ENCODE peak calls at places on chromosomes 12 and 14, in four cellular contexts. D is neural crest cell, I is HCT116, Y is right atrium auricular region. E is an unnamed sample.

GRCh38 chr14:58272589-58273372 is 25.6 kb upstream of the ARID4A start:
- DNase-seq in D (no peak), I (no peak), Y (no peak), E (no peak)

GRCh38 chr12:4958697-4959375 is 49.1 kb downstream of the KCNA1 start:
- DNase-seq in D (no peak), I (no peak), Y (no peak), E (no peak)

GRCh38 chr12:116861331-116861730 is 19.9 kb downstream of the HRK start:
- DNase-seq in D (no peak), I (no peak), Y (no peak), E (no peak)

GRCh38 chr14:72604133-72604532 is 289.8 kb downstream of the DPF3 start:
- DNase-seq in D (no peak), I (no peak), Y (peak; percentile 30), E (no peak)

GRCh38 chr12:124461851-124462623 is 105.4 kb downstream of the NCOR2 start:
- DNase-seq in D (no peak), I (no peak), Y (no peak), E (no peak)

GRCh38 chr14:29671034-29671433 is 256.6 kb downstream of the PRKD1 start:
- DNase-seq in D (no peak), I (no peak), Y (no peak), E (no peak)

GRCh38 chr14:103316723-103317122 is 17.3 kb upstream of the EIF5 start:
- DNase-seq in D (no peak), I (no peak), Y (no peak), E (no peak)

GRCh38 chr12:107251288-107251687 is 157.9 kb upstream of the CRY1 start:
- DNase-seq in D (no peak), I (no peak), Y (no peak), E (no peak)

GRCh38 chr14:91899213-91899612 is 31.9 kb upstream of the TC2N start:
- DNase-seq in D (no peak), I (no peak), Y (no peak), E (no peak)

GRCh38 chr12:99732121-99732520 is 84.6 kb downstream of the GARIN6 start:
- DNase-seq in D (no peak), I (no peak), Y (no peak), E (no peak)

GRCh38 chr14:101462726-101463565 is 98.3 kb upstream of the DIO3 start:
- DNase-seq in D (no peak), I (no peak), Y (peak; percentile 49), E (no peak)

GRCh38 chr12:42270596-42270995 is 32.5 kb upstream of the YAF2 start:
- DNase-seq in D (no peak), I (no peak), Y (no peak), E (no peak)

DNA sequence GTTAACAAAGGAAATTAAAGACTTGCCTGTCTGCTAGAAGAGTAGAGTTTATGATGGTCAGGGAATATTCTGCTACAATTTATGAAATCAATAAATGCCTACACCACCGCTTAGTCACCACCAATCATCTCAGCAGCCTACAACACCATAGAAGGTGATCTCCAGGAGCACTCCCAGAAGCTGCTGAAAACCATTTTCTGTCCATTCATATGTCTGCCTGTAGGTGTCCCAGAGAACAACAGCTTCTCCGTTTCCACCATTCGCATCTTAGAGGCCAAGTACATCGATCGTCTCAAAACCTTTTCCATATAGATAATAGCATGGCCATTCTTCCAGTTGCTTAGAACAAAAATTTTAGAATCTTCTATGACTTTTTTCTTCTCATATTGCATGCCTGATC is 303.4 kb downstream of the KCNC2 start:
- DNase-seq in D (no peak), I (no peak), Y (no peak), E (no peak)
- TF ChIP-seq CTCF in D (peak; percentile 30), I (no peak), Y (no peak), E (peak; percentile 49)

GRCh38 chr12:96989916-96990315 is 82.9 kb downstream of the NEDD1 start:
- DNase-seq in D (no peak), I (peak; percentile 54), Y (no peak), E (peak; percentile 54)
- TF ChIP-seq CTCF in D (peak; percentile 65), I (peak; percentile 50), Y (no peak), E (peak; percentile 44)

DNA sequence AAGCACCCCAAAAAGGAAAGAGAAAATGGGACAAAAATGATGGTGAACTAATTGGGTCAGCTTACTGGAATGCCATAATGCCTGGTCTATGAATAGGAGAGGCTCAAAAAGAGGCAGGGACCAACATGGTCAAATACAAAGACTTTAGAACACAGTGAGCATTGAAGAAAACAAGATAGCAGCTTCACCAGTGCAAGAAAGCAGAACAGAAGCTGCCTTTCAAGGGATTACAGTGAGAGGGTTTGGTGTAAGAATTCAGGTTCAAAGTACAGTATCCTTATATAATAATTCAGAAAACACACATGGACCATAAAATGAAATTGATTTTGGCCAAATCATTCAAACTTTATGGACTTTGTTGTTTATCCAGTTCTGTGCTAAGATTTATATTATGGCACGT is 162.1 kb downstream of the NAV3 start:
- DNase-seq in D (no peak), I (no peak), Y (no peak), E (no peak)
- TF ChIP-seq CTCF in D (no peak), I (no peak), Y (no peak), E (no peak)

GRCh38 chr12:69579029-69579428 is 6.2 kb upstream of the CCT2 start:
- DNase-seq in D (no peak), I (no peak), Y (no peak), E (no peak)

GRCh38 chr12:69575346-69575745 is 9.9 kb upstream of the CCT2 start:
- DNase-seq in D (no peak), I (no peak), Y (no peak), E (no peak)

GRCh38 chr12:69578283-69578682 is 7.0 kb upstream of the CCT2 start:
- DNase-seq in D (no peak), I (no peak), Y (no peak), E (no peak)

GRCh38 chr12:69583203-69583602 is 2.1 kb upstream of the CCT2 start:
- DNase-seq in D (no peak), I (no peak), Y (no peak), E (no peak)

DNA sequence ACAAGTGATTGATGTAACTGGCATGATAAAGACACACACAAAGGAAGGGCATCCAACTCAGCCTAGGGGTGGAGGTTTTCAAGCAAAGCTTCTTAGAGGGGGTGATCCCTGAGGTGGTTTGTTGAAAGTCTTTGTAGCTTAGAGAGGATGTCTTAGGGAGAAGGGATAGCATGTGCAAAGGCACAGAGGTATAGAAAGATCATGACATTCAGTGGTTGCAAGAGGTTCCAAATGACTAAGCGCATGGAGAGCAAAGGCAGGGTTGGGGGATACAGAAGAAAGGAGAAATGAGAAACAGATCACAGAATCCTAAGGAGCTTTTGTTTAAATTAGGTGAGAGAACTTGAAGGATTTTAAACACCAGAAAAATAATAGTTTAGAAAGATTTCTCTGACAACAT is 5.2 kb upstream of the CCT2 start:
- DNase-seq in D (no peak), I (no peak), Y (no peak), E (no peak)
- TF ChIP-seq CTCF in D (no peak), I (no peak), Y (no peak), E (no peak)

GRCh38 chr12:52839706-52840105 is 5.6 kb upstream of the KRT79 start:
- DNase-seq in D (no peak), I (no peak), Y (no peak), E (no peak)

GRCh38 chr12:52837341-52837741 is 3.2 kb upstream of the KRT79 start:
- DNase-seq in D (no peak), I (no peak), Y (no peak), E (no peak)

GRCh38 chr12:52838871-52839446 is 4.8 kb upstream of the KRT79 start:
- DNase-seq in D (no peak), I (no peak), Y (no peak), E (no peak)

GRCh38 chr12:52836491-52837175 is 2.5 kb upstream of the KRT79 start:
- DNase-seq in D (no peak), I (no peak), Y (no peak), E (no peak)

DNA sequence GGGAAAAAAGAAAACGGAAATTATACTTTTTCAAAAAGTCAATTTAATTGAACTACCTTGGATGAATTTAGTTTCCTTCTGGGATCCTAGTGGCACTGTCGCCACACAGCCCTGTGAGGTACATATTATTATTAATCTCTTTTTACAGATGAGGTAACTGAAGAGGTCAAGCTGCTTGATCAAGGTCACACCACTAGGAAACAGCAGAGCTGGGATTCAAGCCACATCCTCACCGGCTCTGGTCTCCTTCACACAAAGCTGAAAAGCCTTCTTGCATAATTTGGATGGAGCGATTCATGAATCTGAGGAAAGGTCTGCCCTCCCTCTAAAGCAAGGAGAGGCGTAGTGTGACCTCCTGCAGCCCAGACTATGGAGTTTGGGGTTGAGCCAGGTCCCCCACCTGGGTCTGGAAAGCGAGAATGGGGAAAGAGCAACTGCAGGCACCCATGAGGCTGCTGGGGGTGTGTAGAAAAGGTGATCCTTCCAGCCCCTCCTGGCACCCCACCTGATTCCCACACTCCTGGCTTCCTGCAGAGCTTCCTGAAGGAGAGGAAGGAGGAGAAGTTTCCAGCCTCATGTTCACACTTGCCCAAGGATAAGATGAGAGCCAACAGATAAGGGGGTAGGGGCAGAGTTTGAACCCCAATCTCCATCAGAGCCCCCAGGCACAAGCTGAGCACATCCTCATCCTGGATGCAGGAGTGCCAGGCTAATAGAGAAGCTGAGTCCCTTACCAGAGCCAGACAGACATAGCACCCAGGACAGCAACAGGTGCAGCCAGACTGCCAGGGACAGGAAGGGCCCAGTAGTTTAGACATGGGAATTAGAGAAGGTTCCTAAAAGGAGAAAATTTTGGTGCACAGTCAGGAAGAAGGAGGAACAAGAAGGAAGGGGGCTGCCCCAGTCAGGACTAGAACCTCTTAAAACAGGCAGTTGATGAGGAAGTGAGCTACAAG is 3.9 kb upstream of the KRT79 start:
- DNase-seq in D (no peak), I (no peak), Y (no peak), E (no peak)
- TF ChIP-seq CTCF in D (no peak), I (no peak), Y (no peak), E (no peak)

GRCh38 chr12:45170456-45171042 is 45.3 kb upstream of the ANO6 start:
- DNase-seq in D (peak; percentile 84), I (peak; percentile 62), Y (peak; percentile 80), E (peak; percentile 89)
- TF ChIP-seq CTCF in D (peak; percentile 94), I (peak; percentile 57), Y (peak; percentile 69), E (peak; percentile 87)

DNA sequence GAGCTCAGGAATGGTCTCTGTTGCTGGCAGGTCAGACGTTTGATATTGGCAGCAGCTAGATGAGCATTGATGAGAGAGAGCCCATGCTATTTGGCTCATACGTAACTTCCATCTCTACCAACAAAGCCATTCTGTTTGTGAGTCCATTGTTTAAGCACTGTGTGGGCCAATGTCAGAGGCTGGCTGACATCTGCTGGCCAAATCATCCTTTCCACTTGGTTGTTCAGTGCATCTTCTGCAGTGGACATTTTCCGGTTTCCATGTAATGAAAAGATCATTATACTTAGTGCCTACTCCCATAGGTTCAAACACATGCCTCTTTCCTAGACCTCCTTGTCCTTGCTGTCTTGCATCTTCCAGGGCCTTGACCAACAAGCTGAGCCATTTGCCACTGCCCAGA is 59.2 kb downstream of the IFT81 start:
- DNase-seq in D (no peak), I (no peak), Y (no peak), E (no peak)
- TF ChIP-seq CTCF in D (no peak), I (no peak), Y (no peak), E (no peak)

E was measured in endothelial cell.